ENCODE peak calls at places on chromosomes 13 and 19, in eight cellular contexts. R is transverse colon; Q is right atrium auricular region; N is tibial nerve; P is psoas muscle; L is CD8-positive, alpha-beta T cell; M is effector memory CD4-positive, alpha-beta T cell; J is thoracic aorta. I is an unnamed sample.

GRCh38 chr13:98775844-98776598 is 23.5 kb upstream of the SLC15A1 start:
- DNase-seq in L (no peak), Q (no peak), R (peak; percentile 82), N (no peak), P (no peak), M (no peak), J (no peak), I (no peak)

GRCh38 chr13:34207334-34207733 is 389.4 kb downstream of the RFC3 start:
- DNase-seq in L (no peak), P (no peak), M (no peak), R (no peak), J (no peak), N (no peak), Q (no peak), I (no peak)

GRCh38 chr19:11356074-11356397 is 804 bp downstream of the PLPPR2 start:
- DNase-seq in P (no peak), R (no peak), J (no peak), Q (no peak), L (no peak), N (no peak), M (no peak), I (no peak)

GRCh38 chr13:33999830-34000605 is 182.1 kb downstream of the RFC3 start:
- DNase-seq in R (no peak), J (no peak), L (no peak), Q (no peak), N (no peak), M (no peak), P (no peak), I (no peak)

GRCh38 chr19:2084993-2085720 is 11.0 kb downstream of the MOB3A start:
- DNase-seq in R (peak; percentile 88), Q (peak; percentile 76), L (peak; percentile 85), P (peak; percentile 65), M (peak; percentile 91), J (no peak), N (peak; percentile 60), I (peak; percentile 80)

GRCh38 chr13:113882266-113882627 is 18.4 kb upstream of the GAS6 start:
- DNase-seq in J (no peak), P (peak; percentile 43), R (no peak), L (no peak), N (peak; percentile 49), Q (peak; percentile 72), M (no peak), I (no peak)

GRCh38 chr13:110208116-110208515 is 98.8 kb downstream of the COL4A1 start:
- DNase-seq in L (no peak), P (no peak), Q (no peak), M (no peak), R (no peak), N (no peak), J (no peak), I (no peak)

GRCh38 chr19:39276740-39277139 is 8.5 kb downstream of the IFNL2 start:
- DNase-seq in P (no peak), Q (no peak), N (no peak), R (no peak), M (no peak), L (no peak), J (no peak), I (no peak)

GRCh38 chr13:45518525-45519235 is 53.9 kb downstream of the COG3 start:
- DNase-seq in N (no peak), J (no peak), R (no peak), Q (no peak), P (no peak), L (no peak), M (no peak), I (no peak)

GRCh38 chr13:57996717-57997116 is 365.2 kb downstream of the PCDH17 start:
- DNase-seq in R (no peak), P (no peak), Q (no peak), M (no peak), N (no peak), J (no peak), L (no peak), I (no peak)

GRCh38 chr13:67117010-67117550 is 113.1 kb downstream of the PCDH9 start:
- DNase-seq in Q (no peak), P (no peak), R (no peak), N (no peak), L (no peak), J (no peak), M (no peak), I (no peak)

GRCh38 chr19:48341006-48341405 is 15.7 kb downstream of the EMP3 start:
- DNase-seq in N (no peak), R (no peak), J (no peak), L (no peak), M (no peak), Q (no peak), P (peak; percentile 79), I (no peak)

GRCh38 chr13:27130223-27131015 is 41.2 kb downstream of the USP12 start:
- DNase-seq in Q (no peak), M (no peak), R (no peak), L (no peak), N (peak; percentile 5), J (no peak), P (no peak), I (no peak)

GRCh38 chr13:46124531-46124966 is 19.7 kb upstream of the CPB2 start:
- DNase-seq in L (no peak), R (no peak), M (no peak), P (no peak), N (no peak), J (no peak), Q (no peak), I (no peak)

GRCh38 chr13:93984070-93984469 is 495.4 kb downstream of the DCT start:
- DNase-seq in P (no peak), L (no peak), J (no peak), R (no peak), M (no peak), N (no peak), Q (no peak), I (no peak)

DNA sequence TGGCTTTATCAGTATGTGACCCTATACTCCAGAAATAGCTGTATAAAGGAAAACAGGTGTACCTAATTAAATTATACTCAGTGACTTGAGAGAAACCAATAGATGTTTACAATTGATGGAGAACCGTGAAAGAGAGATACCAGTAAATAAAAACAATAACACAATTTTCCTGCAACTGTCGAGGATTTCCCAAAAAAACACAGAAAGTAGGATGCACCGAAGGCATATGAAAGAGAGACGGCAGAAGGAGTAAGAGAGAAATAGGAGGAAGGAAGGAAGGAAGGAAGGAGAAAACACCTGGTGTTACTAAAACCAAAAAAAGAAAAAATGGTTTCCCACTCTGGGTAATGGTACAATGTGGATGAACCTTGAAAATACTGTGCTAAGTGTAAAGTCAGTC is 6.8 kb upstream of the ZNF229 start:
- DNase-seq in L (no peak), R (no peak), J (no peak), M (no peak), N (no peak), Q (no peak), P (no peak), I (no peak)
- H3K9me3 ChIP-seq in L (no peaks in the 10 kb centered on the region), R (peaks cover 31% of the 10 kb centered on the region), J (peaks cover 22% of the 10 kb centered on the region), M (peaks cover 6% of the 10 kb centered on the region), N (no peaks in the 10 kb centered on the region), Q (no peaks in the 10 kb centered on the region), P (peaks cover 16% of the 10 kb centered on the region), I (peaks cover 4% of the 10 kb centered on the region)

GRCh38 chr13:32917504-32917903 is 98.7 kb upstream of the KL start:
- DNase-seq in Q (no peak), R (no peak), M (no peak), J (no peak), N (no peak), P (no peak), L (no peak), I (no peak)
- H3K9me3 ChIP-seq in Q (no peaks in the 10 kb centered on the region), R (no peaks in the 10 kb centered on the region), M (no peaks in the 10 kb centered on the region), J (no peaks in the 10 kb centered on the region), N (no peaks in the 10 kb centered on the region), P (peaks cover 10% of the 10 kb centered on the region), L (peaks cover 4% of the 10 kb centered on the region), I (no peaks in the 10 kb centered on the region)

DNA sequence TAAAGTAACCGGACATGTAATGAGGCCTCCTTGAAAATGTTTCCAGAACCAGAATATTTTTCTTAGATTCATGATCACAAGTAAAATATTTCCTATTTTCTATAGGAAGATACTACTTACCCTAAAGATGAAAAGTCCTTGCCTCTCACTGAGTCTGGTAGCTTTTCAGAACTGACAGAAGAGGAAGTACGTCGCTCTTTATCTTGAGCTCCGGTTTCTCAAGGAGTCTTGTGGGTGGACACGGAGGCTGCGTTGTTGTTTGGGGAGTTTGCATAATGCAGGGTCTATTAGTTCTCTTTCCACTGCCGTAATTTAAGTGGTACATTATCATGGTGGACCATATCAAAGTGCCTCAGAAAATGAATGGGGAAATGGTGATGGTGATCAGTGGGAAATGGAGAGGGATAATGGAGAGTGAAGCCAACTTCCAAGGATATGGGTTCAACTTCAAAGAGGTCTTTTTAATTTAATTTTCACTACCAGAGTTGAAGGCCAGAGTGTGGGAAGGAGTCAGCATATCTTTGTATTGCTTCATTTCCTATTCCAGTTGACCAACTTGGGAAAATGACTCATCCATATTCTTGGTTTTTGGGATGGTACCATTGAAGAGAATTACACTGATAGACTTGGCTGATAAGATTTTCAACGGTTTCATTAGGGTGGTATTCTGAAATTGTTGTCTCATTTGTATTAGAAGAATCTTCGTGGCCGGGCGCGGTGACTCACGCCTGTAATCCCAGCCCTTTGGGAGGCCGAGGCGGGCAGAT is 23.4 kb downstream of the MBD3L2B start:
- DNase-seq in N (no peak), Q (no peak), P (no peak), J (no peak), M (no peak), L (no peak), R (no peak), I (no peak)
- H3K9me3 ChIP-seq in N (no peaks in the 10 kb centered on the region), Q (no peaks in the 10 kb centered on the region), P (no peaks in the 10 kb centered on the region), J (no peaks in the 10 kb centered on the region), M (no peaks in the 10 kb centered on the region), L (no peaks in the 10 kb centered on the region), R (no peaks in the 10 kb centered on the region), I (no peaks in the 10 kb centered on the region)

GRCh38 chr19:52397310-52398090 is at the start of gene ZNF528:
- DNase-seq in J (peak; percentile 88), L (peak; percentile 81), R (peak; percentile 96), Q (peak; percentile 94), M (peak; percentile 94), P (peak; percentile 97), N (peak; percentile 96), I (peak; percentile 82)
- H3K9me3 ChIP-seq in J (peaks cover 9% of the 10 kb centered on the region), L (peaks cover 8% of the 10 kb centered on the region), R (peaks cover 22% of the 10 kb centered on the region), Q (no peaks in the 10 kb centered on the region), M (no peaks in the 10 kb centered on the region), P (peaks cover 7% of the 10 kb centered on the region), N (no peaks in the 10 kb centered on the region), I (peaks cover 1% of the 10 kb centered on the region)

GRCh38 chr19:54062643-54063042 is 1.1 kb downstream of the VSTM1 start:
- DNase-seq in L (no peak), J (no peak), M (no peak), R (no peak), N (no peak), Q (no peak), P (no peak), I (no peak)
- H3K9me3 ChIP-seq in L (no peaks in the 10 kb centered on the region), J (no peaks in the 10 kb centered on the region), M (no peaks in the 10 kb centered on the region), R (no peaks in the 10 kb centered on the region), N (no peaks in the 10 kb centered on the region), Q (no peaks in the 10 kb centered on the region), P (no peaks in the 10 kb centered on the region), I (no peaks in the 10 kb centered on the region)